ENCODE peak calls at places on chromosomes 5 and 9, in six cellular contexts. E is prostate gland, G is breast epithelium, C is suprapubic skin, Q is HCT116, R is stomach. M is an unnamed sample.

GRCh38 chr9:133711428-133712220 is 26.5 kb downstream of the SARDH start:
- DNase-seq in E (no peak), Q (no peak), R (no peak), G (no peak), C (peak; percentile 52), M (no peak)

GRCh38 chr5:90446961-90447360 is 27.6 kb downstream of the MBLAC2 start:
- DNase-seq in G (no peak), C (no peak), R (no peak), E (no peak), Q (no peak), M (no peak)

GRCh38 chr5:121271546-121271945 is 580.1 kb upstream of the FTMT start:
- DNase-seq in Q (no peak), C (no peak), E (no peak), G (no peak), R (no peak), M (no peak)

GRCh38 chr9:132031869-132032583 is 47.6 kb downstream of the MED27 start:
- DNase-seq in G (no peak), R (no peak), C (no peak), Q (no peak), E (no peak), M (no peak)

GRCh38 chr5:88380332-88380731 is 111.7 kb upstream of the TMEM161B start:
- DNase-seq in C (no peak), G (no peak), Q (no peak), E (no peak), R (no peak), M (no peak)

GRCh38 chr5:168893231-168893630 is 314.1 kb upstream of the PANK3 start:
- DNase-seq in E (no peak), R (no peak), C (no peak), Q (no peak), G (no peak), M (no peak)

GRCh38 chr5:159704160-159704559 is 212.1 kb upstream of the ADRA1B start:
- DNase-seq in E (no peak), C (no peak), R (no peak), Q (no peak), G (no peak), M (no peak)

GRCh38 chr5:120101771-120102170 is 362.3 kb upstream of the PRR16 start:
- DNase-seq in Q (no peak), R (no peak), C (no peak), G (no peak), E (no peak), M (no peak)

GRCh38 chr5:2582507-2582906 is 169.0 kb downstream of the IRX2 start:
- DNase-seq in C (no peak), G (no peak), Q (no peak), R (no peak), E (no peak), M (no peak)

GRCh38 chr5:33401482-33402390 is 39.0 kb upstream of the TARS1 start:
- DNase-seq in R (no peak), Q (peak; percentile 19), C (no peak), E (no peak), G (no peak), M (no peak)

GRCh38 chr5:62937661-62938558 is 359.3 kb downstream of the LRRC70 start:
- DNase-seq in G (no peak), C (no peak), R (no peak), E (no peak), Q (no peak), M (no peak)

GRCh38 chr9:133529457-133529856 is 4.7 kb upstream of the MYMK start:
- DNase-seq in E (no peak), G (no peak), C (no peak), R (no peak), Q (no peak), M (no peak)

GRCh38 chr9:28678097-28678496 is 1104.8 kb upstream of the C9orf72 start:
- DNase-seq in G (no peak), E (no peak), R (no peak), Q (no peak), C (no peak), M (no peak)

GRCh38 chr5:139597134-139597533 is 36.0 kb downstream of the UBE2D2 start:
- DNase-seq in Q (no peak), G (no peak), C (no peak), E (no peak), R (no peak), M (no peak)

GRCh38 chr5:3634061-3634460 is 38.4 kb downstream of the IRX1 start:
- DNase-seq in G (no peak), Q (no peak), E (no peak), R (no peak), C (no peak), M (no peak)

GRCh38 chr5:102341918-102342317 is 45.8 kb upstream of the SLCO4C1 start:
- DNase-seq in G (no peak), C (no peak), E (no peak), R (no peak), Q (no peak), M (no peak)

GRCh38 chr9:136665111-136665703 is 2.5 kb downstream of the EGFL7 start:
- DNase-seq in E (no peak), Q (no peak), R (no peak), C (no peak), G (no peak), M (no peak)

GRCh38 chr9:94639996-94640376 is 668 bp upstream of the FBP1 start:
- DNase-seq in Q (no peak), C (no peak), R (no peak), G (no peak), E (no peak), M (peak; percentile 38)

GRCh38 chr5:1396029-1396816 is 49.0 kb downstream of the SLC6A3 start:
- DNase-seq in R (no peak), Q (no peak), G (no peak), C (no peak), E (no peak), M (no peak)

GRCh38 chr9:92483896-92484545 is 1.7 kb upstream of the ASPN start:
- DNase-seq in R (no peak), Q (no peak), G (no peak), E (no peak), C (no peak), M (no peak)

GRCh38 chr9:93468763-93469456 is 15.5 kb upstream of the FAM120AOS start:
- DNase-seq in G (no peak), Q (no peak), C (no peak), R (no peak), E (no peak), M (no peak)

GRCh38 chr5:10384483-10384882 is 31.0 kb downstream of the MARCHF6 start:
- DNase-seq in C (no peak), G (no peak), R (no peak), Q (no peak), E (no peak), M (no peak)

GRCh38 chr5:109223521-109223920 is 186.3 kb downstream of the PJA2 start:
- DNase-seq in Q (no peak), R (no peak), G (no peak), E (no peak), C (no peak), M (peak; percentile 37)

GRCh38 chr5:38528162-38528703 is 28.2 kb downstream of the LIFR start:
- DNase-seq in G (no peak), C (no peak), Q (no peak), E (no peak), R (no peak), M (no peak)

GRCh38 chr5:58775699-58776098 is 192.8 kb downstream of the RAB3C start:
- DNase-seq in Q (no peak), C (no peak), G (no peak), E (no peak), R (no peak), M (no peak)

GRCh38 chr5:449151-449550 is 6.2 kb downstream of the EXOC3 start:
- DNase-seq in C (no peak), Q (no peak), R (no peak), E (no peak), G (no peak), M (no peak)

GRCh38 chr5:97183930-97184213 is 825 bp upstream of the RIOK2 start:
- DNase-seq in G (no peak), C (no peak), Q (no peak), E (no peak), R (no peak), M (no peak)
- H3K4me3 ChIP-seq in G (peak overlapping the region; percentile 79), C (peak overlapping the region; percentile 89), Q (peak overlapping the region; percentile 96), E (peak overlapping the region; percentile 64), R (peak overlapping the region; percentile 81), M (peak overlapping the region; percentile 71)

GRCh38 chr9:13443380-13444271 is 164.1 kb upstream of the MPDZ start:
- DNase-seq in C (no peak), G (no peak), R (no peak), Q (no peak), E (no peak), M (no peak)

GRCh38 chr9:13432914-13433313 is 153.4 kb upstream of the MPDZ start:
- DNase-seq in G (no peak), R (no peak), C (no peak), Q (no peak), E (no peak), M (no peak)

GRCh38 chr9:13436591-13436990 is 157.1 kb upstream of the MPDZ start:
- DNase-seq in Q (no peak), E (no peak), G (no peak), C (no peak), R (no peak), M (no peak)

DNA sequence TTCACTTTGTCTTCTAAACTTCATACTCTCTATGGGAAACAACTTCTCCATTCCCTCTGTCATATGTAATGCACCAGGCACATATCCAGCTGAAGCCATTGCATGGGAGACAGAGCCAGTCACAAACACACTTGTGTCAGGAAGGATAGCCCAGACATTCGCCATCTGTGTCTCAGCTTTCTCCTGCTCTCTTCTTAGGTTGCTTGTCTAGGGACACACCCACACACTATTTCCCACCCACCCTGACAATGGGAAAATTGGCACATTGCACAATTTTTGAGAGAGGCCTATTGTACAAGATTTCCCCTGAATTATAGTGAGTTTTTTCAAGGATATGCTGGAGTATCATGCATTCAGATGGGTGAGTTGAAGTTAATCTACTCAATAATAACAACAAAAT is 158.4 kb upstream of the MPDZ start:
- DNase-seq in G (no peak), C (no peak), Q (no peak), E (no peak), R (no peak), M (no peak)
- H3K9me3 ChIP-seq in G (no peaks in the 10 kb centered on the region), C (no peaks in the 10 kb centered on the region), Q (no peaks in the 10 kb centered on the region), E (no peaks in the 10 kb centered on the region), R (no peaks in the 10 kb centered on the region), M (no peaks in the 10 kb centered on the region)

GRCh38 chr5:126417178-126417577 is 6.0 kb upstream of the GRAMD2B start:
- DNase-seq in R (no peak), Q (no peak), E (no peak), C (no peak), G (no peak), M (no peak)

GRCh38 chr5:126415789-126416188 is 7.4 kb upstream of the GRAMD2B start:
- DNase-seq in G (no peak), R (no peak), Q (no peak), E (no peak), C (no peak), M (no peak)

GRCh38 chr5:126419102-126419501 is 4.1 kb upstream of the GRAMD2B start:
- DNase-seq in G (no peak), E (no peak), Q (no peak), R (no peak), C (no peak), M (no peak)

GRCh38 chr5:126416266-126416925 is 6.8 kb upstream of the GRAMD2B start:
- DNase-seq in Q (no peak), C (no peak), G (no peak), E (no peak), R (no peak), M (no peak)

GRCh38 chr5:126414874-126415502 is 8.2 kb upstream of the GRAMD2B start:
- DNase-seq in G (no peak), E (peak; percentile 40), C (no peak), R (no peak), Q (no peak), M (no peak)
- TF ChIP-seq POLR2AphosphoS5 in G (no peak), E (peak; percentile 69), C (no peak), R (no peak), Q (no peak), M (no peak)

GRCh38 chr9:114503009-114503408 is 2.3 kb downstream of the WHRN start:
- DNase-seq in G (no peak), C (no peak), E (peak; percentile 42), R (peak; percentile 43), Q (no peak), M (peak; percentile 30)
- H3K4me3 ChIP-seq in G (peak overlapping the region; percentile 82), C (peak overlapping the region; percentile 8), E (no peak overlapping the region), R (peak overlapping the region; percentile 18), Q (no peak overlapping the region), M (no peak overlapping the region)